ENCODE peak calls at places on chromosome 11, in nine cellular contexts. E is HuH-7.5; D is PC-3; S is gastrocnemius medialis; R is activated CD4-positive, alpha-beta T cell treated with anti-CD3 and anti-CD28 coated beads for 24 hours; C is stimulated activated CD4-positive, alpha-beta T cell treated with anti-CD3 and anti-CD28 coated beads, Interleukin-15, amount 100 ng/mL, for 1 hour; P is activated CD8-positive, alpha-beta T cell treated with anti-CD3 and anti-CD28 coated beads, Interleukin-2, amount 10 ng/mL, durations not matched to agents 7 days and 5 days; Z is right atrium auricular region; F is lung microvascular endothelial cell. J is an unnamed sample.
A peak's percentile ranks its signal among the peaks of the same experiment; 100 is the strongest.

GRCh38 chr11:104127828-104128227 is 36.1 kb downstream of the PDGFD start:
- DNase-seq in E (no peak), D (peak; percentile 39), S (no peak), R (no peak), C (no peak), P (no peak), Z (no peak), F (no peak), J (no peak)

GRCh38 chr11:19712281-19713220 is at the start of gene NAV2:
- DNase-seq in E (peak; percentile 73), D (peak; percentile 91), S (peak; percentile 88), R (peak; percentile 51), C (peak; percentile 64), P (peak; percentile 81), Z (peak; percentile 95), F (peak; percentile 96), J (peak; percentile 97)

GRCh38 chr11:1847941-1848639 is 4.8 kb upstream of the LSP1 start:
- DNase-seq in E (no peak), D (no peak), S (no peak), R (no peak), C (no peak), P (no peak), Z (no peak), F (no peak), J (no peak)

GRCh38 chr11:2468363-2469240 is 23.8 kb downstream of the KCNQ1 start:
- DNase-seq in E (no peak), D (peak; percentile 13), S (no peak), R (no peak), C (no peak), P (peak; percentile 7), Z (peak; percentile 42), F (no peak), J (no peak)

GRCh38 chr11:843818-844692 is 1.4 kb downstream of the TSPAN4 start:
- DNase-seq in E (peak; percentile 94), D (peak; percentile 88), S (peak; percentile 83), R (no peak), C (no peak), P (peak; percentile 38), Z (peak; percentile 97), F (peak; percentile 97), J (peak; percentile 74)

GRCh38 chr11:6825333-6825744 is 20.1 kb upstream of the OR10A5 start:
- DNase-seq in E (no peak), D (no peak), S (no peak), R (no peak), C (no peak), P (no peak), Z (no peak), F (no peak), J (no peak)

GRCh38 chr11:120184946-120185677 is 25.7 kb upstream of the OAF start:
- DNase-seq in E (peak; percentile 74), D (no peak), S (peak; percentile 62), R (no peak), C (no peak), P (no peak), Z (peak; percentile 85), F (no peak), J (no peak)

GRCh38 chr11:77519847-77520246 is 46.0 kb upstream of the PAK1 start:
- DNase-seq in E (no peak), D (no peak), S (no peak), R (no peak), C (no peak), P (no peak), Z (no peak), F (no peak), J (no peak)

GRCh38 chr11:97548280-97548679 is 1158.5 kb downstream of the JRKL start:
- DNase-seq in E (no peak), D (no peak), S (no peak), R (no peak), C (no peak), P (no peak), Z (no peak), F (no peak), J (no peak)

GRCh38 chr11:18203723-18204122 is 31.1 kb downstream of the MRGPRX4 start:
- DNase-seq in E (peak; percentile 35), D (peak; percentile 12), S (no peak), R (no peak), C (no peak), P (peak; percentile 26), Z (no peak), F (peak; percentile 40), J (peak; percentile 75)

GRCh38 chr11:126188332-126189108 is 22.9 kb downstream of the RPUSD4 start:
- DNase-seq in E (no peak), D (no peak), S (no peak), R (no peak), C (no peak), P (no peak), Z (no peak), F (no peak), J (no peak)

GRCh38 chr11:1566381-1567051 is 5.6 kb downstream of the DUSP8 start:
- DNase-seq in E (no peak), D (no peak), S (no peak), R (no peak), C (no peak), P (no peak), Z (no peak), F (no peak), J (no peak)

GRCh38 chr11:128713595-128713994 is 19.7 kb downstream of the FLI1 start:
- DNase-seq in E (no peak), D (peak; percentile 67), S (no peak), R (no peak), C (no peak), P (no peak), Z (peak; percentile 48), F (no peak), J (no peak)

GRCh38 chr11:2427721-2428321 is 16.5 kb downstream of the TRPM5 start:
- DNase-seq in E (no peak), D (no peak), S (no peak), R (no peak), C (no peak), P (no peak), Z (no peak), F (no peak), J (no peak)

GRCh38 chr11:124923296-124923695 is 4.2 kb downstream of the HEPN1 start:
- DNase-seq in E (no peak), D (no peak), S (no peak), R (no peak), C (no peak), P (peak; percentile 46), Z (no peak), F (no peak), J (no peak)

GRCh38 chr11:1549355-1550330 is 22.4 kb downstream of the DUSP8 start:
- DNase-seq in E (no peak), D (no peak), S (no peak), R (no peak), C (no peak), P (no peak), Z (no peak), F (no peak), J (no peak)

GRCh38 chr11:46674463-46675287 is 25.7 kb downstream of the ARHGAP1 start:
- DNase-seq in E (no peak), D (no peak), S (peak; percentile 33), R (no peak), C (no peak), P (peak; percentile 44), Z (no peak), F (no peak), J (peak; percentile 95)

GRCh38 chr11:128902515-128903066 is 11.4 kb downstream of the KCNJ5 start:
- DNase-seq in E (no peak), D (no peak), S (no peak), R (no peak), C (no peak), P (no peak), Z (no peak), F (no peak), J (no peak)

GRCh38 chr11:100816823-100817222 is 129.7 kb downstream of the ARHGAP42 start:
- DNase-seq in E (no peak), D (peak; percentile 83), S (no peak), R (no peak), C (no peak), P (no peak), Z (no peak), F (peak; percentile 8), J (no peak)

GRCh38 chr11:11740081-11740702 is 101.6 kb upstream of the USP47 start:
- DNase-seq in E (no peak), D (no peak), S (no peak), R (no peak), C (no peak), P (no peak), Z (no peak), F (no peak), J (no peak)

GRCh38 chr11:85295872-85296271 is 331.3 kb downstream of the DLG2 start:
- DNase-seq in E (no peak), D (no peak), S (no peak), R (no peak), C (no peak), P (no peak), Z (no peak), F (no peak), J (no peak)

GRCh38 chr11:78110351-78110750 is 29.1 kb downstream of the ALG8 start:
- DNase-seq in E (no peak), D (no peak), S (no peak), R (no peak), C (no peak), P (no peak), Z (no peak), F (no peak), J (no peak)

GRCh38 chr11:26493616-26494015 is 78.4 kb downstream of the MUC15 start:
- DNase-seq in E (no peak), D (no peak), S (no peak), R (no peak), C (no peak), P (no peak), Z (no peak), F (no peak), J (peak; percentile 16)

GRCh38 chr11:131744847-131745246 is 374.4 kb downstream of the NTM start:
- DNase-seq in E (no peak), D (peak; percentile 39), S (no peak), R (no peak), C (no peak), P (no peak), Z (no peak), F (peak; percentile 28), J (no peak)

GRCh38 chr11:70682760-70683159 is 284.4 kb downstream of the CTTN start:
- DNase-seq in E (no peak), D (no peak), S (no peak), R (no peak), C (no peak), P (no peak), Z (no peak), F (no peak), J (no peak)

GRCh38 chr11:19642185-19642591 is 70.4 kb upstream of the NAV2 start:
- DNase-seq in E (no peak), D (no peak), S (no peak), R (no peak), C (no peak), P (no peak), Z (no peak), F (no peak), J (no peak)

GRCh38 chr11:78351193-78351592 is 66.4 kb downstream of the GAB2 start:
- DNase-seq in E (no peak), D (no peak), S (no peak), R (no peak), C (no peak), P (no peak), Z (no peak), F (no peak), J (no peak)

GRCh38 chr11:109432105-109432504 is 10.1 kb downstream of the C11orf87 start:
- DNase-seq in E (no peak), D (no peak), S (no peak), R (no peak), C (no peak), P (no peak), Z (no peak), F (no peak), J (no peak)

GRCh38 chr11:35969089-35970046 is 25.5 kb downstream of the LDLRAD3 start:
- DNase-seq in E (no peak), D (peak; percentile 60), S (no peak), R (no peak), C (no peak), P (no peak), Z (no peak), F (no peak), J (no peak)

GRCh38 chr11:73670808-73671207 is 24.4 kb downstream of the PLEKHB1 start:
- DNase-seq in E (no peak), D (no peak), S (no peak), R (no peak), C (no peak), P (no peak), Z (no peak), F (no peak), J (no peak)

GRCh38 chr11:118059231-118059940 is 17.5 kb upstream of the TMPRSS4 start:
- DNase-seq in E (no peak), D (no peak), S (no peak), R (no peak), C (no peak), P (no peak), Z (no peak), F (no peak), J (no peak)